ENCODE peak calls at places on chromosome 19, in ten cellular contexts. V, A, S, O, B, G, L, I, X and Y are unnamed samples.

GRCh38 chr19:11453468-11454341 is 18.3 kb downstream of the PRKCSH start:
- DNase-seq in X (peak; percentile 72), L (no peak), I (no peak), B (no peak), V (no peak), A (peak; percentile 71), O (no peak), G (no peak), S (no peak), Y (no peak)

GRCh38 chr19:34555447-34555846 is 73.9 kb downstream of the WTIP start:
- DNase-seq in O (peak; percentile 29), I (no peak), V (no peak), A (peak; percentile 9), X (peak; percentile 67), S (no peak), G (peak; percentile 12), L (peak; percentile 26), B (peak; percentile 3), Y (peak; percentile 37)

GRCh38 chr19:33195711-33196347 is 1.7 kb downstream of the LRP3 start:
- DNase-seq in I (no peak), B (no peak), S (no peak), X (no peak), G (no peak), L (no peak), V (no peak), A (no peak), O (no peak), Y (no peak)

GRCh38 chr19:53908106-53908932 is 759 bp upstream of the CACNG7 start:
- DNase-seq in G (peak; percentile 19), B (peak; percentile 24), O (peak; percentile 56), L (peak; percentile 10), V (peak; percentile 13), X (peak; percentile 95), S (no peak), I (peak; percentile 67), A (no peak), Y (no peak)

GRCh38 chr19:45250832-45251451 is at the start of gene MARK4:
- DNase-seq in I (peak; percentile 94), B (peak; percentile 46), A (peak; percentile 66), G (peak; percentile 46), V (no peak), S (peak; percentile 55), O (peak; percentile 20), L (peak; percentile 8), X (peak; percentile 70), Y (peak; percentile 39)

GRCh38 chr19:13051581-13052165 is 51.0 kb downstream of the LYL1 start:
- DNase-seq in X (peak; percentile 95), A (peak; percentile 18), I (no peak), O (peak; percentile 60), L (no peak), S (no peak), G (peak; percentile 29), V (no peak), B (no peak), Y (peak; percentile 58)

GRCh38 chr19:10417598-10418280 is 2.6 kb upstream of the PDE4A start:
- DNase-seq in G (no peak), I (no peak), S (no peak), L (no peak), O (peak; percentile 37), A (no peak), B (no peak), V (no peak), X (peak; percentile 86), Y (no peak)

GRCh38 chr19:872266-872951 is 12.9 kb downstream of the CFD start:
- DNase-seq in S (peak; percentile 89), O (no peak), I (no peak), V (no peak), X (peak; percentile 82), L (peak; percentile 74), B (peak; percentile 69), G (peak; percentile 75), A (peak; percentile 92), Y (peak; percentile 90)

GRCh38 chr19:48770223-48770622 is 14.9 kb downstream of the FGF21 start:
- DNase-seq in S (no peak), I (peak; percentile 55), O (peak; percentile 27), V (peak; percentile 63), G (peak; percentile 35), X (no peak), L (peak; percentile 76), B (peak; percentile 81), A (no peak), Y (no peak)

GRCh38 chr19:52336976-52337375 is 933 bp downstream of the ZNF610 start:
- DNase-seq in A (no peak), V (no peak), S (no peak), I (no peak), X (peak; percentile 30), L (no peak), O (no peak), B (no peak), G (no peak), Y (no peak)

GRCh38 chr19:18208098-18208951 is 4.5 kb upstream of the RAB3A start:
- DNase-seq in O (no peak), X (peak; percentile 80), G (no peak), A (peak; percentile 48), B (peak; percentile 68), I (peak; percentile 93), S (no peak), L (peak; percentile 74), V (no peak), Y (no peak)

GRCh38 chr19:55418185-55418584 is 10.6 kb upstream of the UBE2S start:
- DNase-seq in A (peak; percentile 75), L (peak; percentile 90), V (peak; percentile 58), O (peak; percentile 84), G (peak; percentile 73), B (peak; percentile 84), S (peak; percentile 62), X (peak; percentile 92), I (peak; percentile 85), Y (peak; percentile 65)

GRCh38 chr19:49916839-49917733 is 11.9 kb upstream of the ATF5 start:
- DNase-seq in V (no peak), L (no peak), I (no peak), G (peak; percentile 20), O (no peak), B (no peak), S (no peak), X (peak; percentile 66), A (no peak), Y (no peak)

GRCh38 chr19:38816131-38816750 is 3.5 kb upstream of the LGALS4 start:
- DNase-seq in S (no peak), G (no peak), X (no peak), A (no peak), I (no peak), O (no peak), V (no peak), L (no peak), B (no peak), Y (no peak)

GRCh38 chr19:13731147-13731964 is 33.0 kb upstream of the MRI1 start:
- DNase-seq in B (peak; percentile 97), X (peak; percentile 97), S (peak; percentile 94), A (peak; percentile 96), L (peak; percentile 96), V (peak; percentile 86), G (peak; percentile 97), O (peak; percentile 96), I (peak; percentile 95), Y (peak; percentile 83)

GRCh38 chr19:35959040-35959967 is 23.1 kb downstream of the LRFN3 start:
- DNase-seq in A (no peak), V (no peak), O (no peak), X (peak; percentile 57), L (no peak), I (no peak), B (no peak), S (no peak), G (no peak), Y (no peak)

GRCh38 chr19:6062274-6062673 is 48.0 kb downstream of the RFX2 start:
- DNase-seq in S (peak; percentile 67), A (no peak), L (no peak), I (no peak), X (no peak), G (no peak), O (peak; percentile 17), B (peak; percentile 35), V (no peak), Y (no peak)